ENCODE peak calls at places on chromosomes 4 and X, in ten cellular contexts. J is pancreas, D is SJSA1, H is fibroblast of lung, R is psoas muscle, X is HCT116, K is left ventricle myocardium inferior, C is ascending aorta, W is left lung, P is endothelial cell of umbilical vein. A is an unnamed sample.
A peak's percentile ranks its signal among the peaks of the same experiment; 100 is the strongest.

GRCh38 chrX:153725832-153726285 is 1.2 kb downstream of the ABCD1 start:
- DNase-seq in J (peak; percentile 62), D (no peak), H (no peak), R (no peak), X (no peak), K (no peak), C (no peak), W (no peak), P (no peak), A (no peak)

GRCh38 chr4:84238247-84239090 is 260.6 kb downstream of the NKX6-1 start:
- DNase-seq in J (no peak), D (no peak), H (peak; percentile 66), R (no peak), X (no peak), K (no peak), C (no peak), W (no peak), P (no peak), A (no peak)

GRCh38 chr4:182642831-182643230 is 274.4 kb downstream of the DCTD start:
- DNase-seq in J (no peak), D (no peak), H (peak; percentile 60), R (no peak), X (no peak), K (no peak), C (no peak), W (no peak), P (peak; percentile 54), A (no peak)

GRCh38 chr4:1793496-1793840 is 375 bp downstream of the FGFR3 start:
- DNase-seq in J (peak; percentile 65), D (peak; percentile 52), H (no peak), R (no peak), X (no peak), K (peak; percentile 52), C (no peak), W (no peak), P (no peak), A (no peak)

GRCh38 chr4:78907638-78908037 is 31.6 kb downstream of the PAQR3 start:
- DNase-seq in J (no peak), D (no peak), H (no peak), R (no peak), X (no peak), K (no peak), C (no peak), W (no peak), P (no peak), A (no peak)

GRCh38 chr4:76804060-76804459 is 93.9 kb downstream of the SOWAHB start:
- DNase-seq in J (no peak), D (peak; percentile 50), H (peak; percentile 21), R (no peak), X (no peak), K (no peak), C (no peak), W (no peak), P (peak; percentile 56), A (no peak)

GRCh38 chr4:95410387-95411005 is 138.3 kb downstream of the UNC5C start:
- DNase-seq in J (no peak), D (no peak), H (no peak), R (no peak), X (no peak), K (no peak), C (no peak), W (no peak), P (no peak), A (no peak)

GRCh38 chrX:119692241-119693031 is 532 bp downstream of the SEPTIN6 start:
- DNase-seq in J (peak; percentile 28), D (no peak), H (peak; percentile 74), R (peak; percentile 27), X (no peak), K (peak; percentile 28), C (no peak), W (peak; percentile 81), P (peak; percentile 27), A (peak; percentile 78)

GRCh38 chrX:47420264-47420663 is 49.9 kb downstream of the ZNF157 start:
- DNase-seq in J (no peak), D (no peak), H (no peak), R (no peak), X (no peak), K (no peak), C (no peak), W (no peak), P (no peak), A (no peak)

GRCh38 chr4:59200992-59201391 is 1999.1 kb upstream of the ADGRL3 start:
- DNase-seq in J (no peak), D (no peak), H (no peak), R (no peak), X (no peak), K (no peak), C (no peak), W (no peak), P (no peak), A (no peak)

GRCh38 chr4:184473515-184474260 is 662 bp downstream of the IRF2 start:
- DNase-seq in J (peak; percentile 53), D (no peak), H (peak; percentile 44), R (peak; percentile 42), X (no peak), K (peak; percentile 42), C (no peak), W (peak; percentile 89), P (no peak), A (peak; percentile 58)

GRCh38 chr4:25524616-25525146 is 131.0 kb upstream of the SLC34A2 start:
- DNase-seq in J (no peak), D (no peak), H (no peak), R (no peak), X (no peak), K (no peak), C (no peak), W (no peak), P (no peak), A (no peak)
- H3K27ac ChIP-seq in J (no peak overlapping the region), D (no peak overlapping the region), H (no peak overlapping the region), R (no peak overlapping the region), X (no peak overlapping the region), K (no peak overlapping the region), C (no peak overlapping the region), W (no peak overlapping the region), P (no peak overlapping the region), A (no peak overlapping the region)

GRCh38 chrX:30489323-30489722 is 88.2 kb downstream of the TASL start:
- DNase-seq in J (no peak), D (peak; percentile 24), H (no peak), R (no peak), X (peak; percentile 8), K (no peak), C (no peak), W (no peak), P (no peak), A (no peak)
- H3K27ac ChIP-seq in J (no peak overlapping the region), D (no peak overlapping the region), H (no peak overlapping the region), R (no peak overlapping the region), X (no peak overlapping the region), K (no peak overlapping the region), C (no peak overlapping the region), W (no peak overlapping the region), P (no peak overlapping the region), A (no peak overlapping the region)

DNA sequence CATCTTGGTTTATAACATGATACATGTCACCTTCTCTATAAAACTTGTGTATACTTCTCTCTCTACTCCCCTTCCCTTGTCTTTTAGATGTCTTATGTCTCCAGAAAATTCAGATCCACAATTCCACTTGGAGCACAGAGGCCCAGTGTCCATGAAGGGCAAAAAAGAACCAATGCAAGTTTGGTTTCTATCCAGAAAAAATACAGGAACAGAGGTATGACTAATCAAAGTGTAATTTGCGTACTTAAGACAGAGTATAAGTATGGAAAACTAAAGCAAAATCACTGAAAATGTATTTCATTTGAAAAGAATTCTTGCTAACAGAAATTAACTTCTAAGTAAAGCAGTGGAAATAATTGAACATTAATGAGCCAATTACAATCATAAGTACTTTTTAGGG is 46.2 kb downstream of the GUCY1B1 start:
- DNase-seq in J (no peak), D (no peak), H (peak; percentile 73), R (no peak), X (no peak), K (no peak), C (no peak), W (no peak), P (peak; percentile 66), A (no peak)
- H3K27ac ChIP-seq in J (no peak overlapping the region), D (no peak overlapping the region), H (peak overlapping the region; percentile 45), R (no peak overlapping the region), X (no peak overlapping the region), K (no peak overlapping the region), C (peak overlapping the region; percentile 86), W (no peak overlapping the region), P (peak overlapping the region; percentile 46), A (no peak overlapping the region)

GRCh38 chr4:81509822-81510221 is 38.1 kb upstream of the RASGEF1B start:
- DNase-seq in J (no peak), D (no peak), H (no peak), R (no peak), X (no peak), K (no peak), C (no peak), W (peak; percentile 59), P (no peak), A (no peak)
- H3K27ac ChIP-seq in J (no peak overlapping the region), D (no peak overlapping the region), H (no peak overlapping the region), R (no peak overlapping the region), X (no peak overlapping the region), K (no peak overlapping the region), C (no peak overlapping the region), W (peak overlapping the region; percentile 71), P (no peak overlapping the region), A (no peak overlapping the region)

GRCh38 chr4:166280642-166281041 is 407.6 kb downstream of the TLL1 start:
- DNase-seq in J (no peak), D (no peak), H (no peak), R (no peak), X (no peak), K (no peak), C (no peak), W (no peak), P (no peak), A (no peak)
- H3K27ac ChIP-seq in J (no peak overlapping the region), D (no peak overlapping the region), H (no peak overlapping the region), R (no peak overlapping the region), X (no peak overlapping the region), K (no peak overlapping the region), C (no peak overlapping the region), W (no peak overlapping the region), P (no peak overlapping the region), A (no peak overlapping the region)

GRCh38 chrX:17375361-17375630 is 296 bp downstream of the NHS start:
- DNase-seq in J (no peak), D (no peak), H (no peak), R (no peak), X (no peak), K (no peak), C (no peak), W (no peak), P (no peak), A (no peak)

GRCh38 chrX:17377047-17377692 is 2.2 kb downstream of the NHS start:
- DNase-seq in J (no peak), D (peak; percentile 45), H (peak; percentile 53), R (peak; percentile 21), X (peak; percentile 40), K (peak; percentile 17), C (no peak), W (peak; percentile 54), P (peak; percentile 1), A (no peak)

GRCh38 chrX:17374619-17375360 is at the start of gene NHS:
- DNase-seq in J (no peak), D (peak; percentile 77), H (peak; percentile 78), R (peak; percentile 72), X (peak; percentile 61), K (peak; percentile 62), C (no peak), W (peak; percentile 61), P (peak; percentile 15), A (peak; percentile 37)

GRCh38 chrX:17376381-17377046 is 1.5 kb downstream of the NHS start:
- DNase-seq in J (no peak), D (no peak), H (no peak), R (peak; percentile 17), X (no peak), K (no peak), C (no peak), W (no peak), P (no peak), A (no peak)

GRCh38 chrX:17375631-17376380 is 806 bp downstream of the NHS start:
- DNase-seq in J (no peak), D (peak; percentile 43), H (peak; percentile 31), R (peak; percentile 34), X (no peak), K (peak; percentile 16), C (no peak), W (peak; percentile 62), P (peak; percentile 15), A (no peak)
- H3K27ac ChIP-seq in J (no peak overlapping the region), D (no peak overlapping the region), H (peak overlapping the region; percentile 34), R (no peak overlapping the region), X (peak overlapping the region; percentile 55), K (peak overlapping the region; percentile 66), C (peak overlapping the region; percentile 31), W (no peak overlapping the region), P (no peak overlapping the region), A (no peak overlapping the region)